ENCODE peak calls at places on chromosomes 11 and 22, in nine cellular contexts. O, Z, F, B, M, C, R, K and Q are unnamed samples.

GRCh38 chr11:94279996-94280395 is 24.4 kb upstream of the IZUMO1R start:
- DNase-seq in O (no peak), Z (no peak), F (no peak), B (no peak), M (no peak), C (no peak), R (no peak), K (no peak), Q (no peak)

GRCh38 chr22:50671641-50672040 is 982 bp upstream of the SHANK3 start:
- DNase-seq in O (no peak), Z (no peak), F (no peak), B (no peak), M (no peak), C (no peak), R (no peak), K (no peak), Q (no peak)

GRCh38 chr11:62931501-62932278 is 10.5 kb upstream of the CHRM1 start:
- DNase-seq in O (no peak), Z (no peak), F (no peak), B (peak), M (no peak), C (peak), R (no peak), K (no peak), Q (no peak)

GRCh38 chr11:65492637-65493366 is 6.0 kb upstream of the MALAT1 start:
- DNase-seq in O (peak), Z (peak), F (peak), B (no peak), M (no peak), C (peak), R (peak), K (peak), Q (no peak)

GRCh38 chr11:9302448-9302847 is 11.9 kb downstream of the TMEM41B start:
- DNase-seq in O (no peak), Z (peak), F (no peak), B (no peak), M (no peak), C (no peak), R (no peak), K (no peak), Q (no peak)

GRCh38 chr22:37909756-37910155 is 3.7 kb downstream of the MICALL1 start:
- DNase-seq in O (no peak), Z (no peak), F (no peak), B (no peak), M (no peak), C (peak), R (no peak), K (no peak), Q (no peak)

GRCh38 chr11:11211186-11211585 is 141.9 kb downstream of the CSNK2A3 start:
- DNase-seq in O (no peak), Z (no peak), F (no peak), B (no peak), M (peak), C (no peak), R (no peak), K (no peak), Q (no peak)

GRCh38 chr11:131370090-131370751 is at the start of gene NTM:
- DNase-seq in O (peak), Z (peak), F (peak), B (peak), M (peak), C (peak), R (peak), K (peak), Q (peak)

GRCh38 chr11:104581246-104581980 is 316.8 kb downstream of the CASP12 start:
- DNase-seq in O (no peak), Z (peak), F (no peak), B (no peak), M (no peak), C (no peak), R (peak), K (no peak), Q (no peak)

GRCh38 chr22:26322179-26322905 is 106.7 kb upstream of the ASPHD2 start:
- DNase-seq in O (no peak), Z (peak), F (no peak), B (peak), M (no peak), C (peak), R (no peak), K (no peak), Q (no peak)

GRCh38 chr11:120273432-120273831 is 33.5 kb downstream of the POU2F3 start:
- DNase-seq in O (no peak), Z (no peak), F (no peak), B (no peak), M (no peak), C (peak), R (no peak), K (no peak), Q (no peak)

GRCh38 chr22:48889887-48890692 is 937.6 kb downstream of the BRD1 start:
- DNase-seq in O (no peak), Z (no peak), F (no peak), B (no peak), M (no peak), C (no peak), R (no peak), K (no peak), Q (no peak)

GRCh38 chr22:20777420-20778177 is 3.7 kb downstream of the SERPIND1 start:
- DNase-seq in O (peak), Z (peak), F (no peak), B (peak), M (peak), C (peak), R (peak), K (peak), Q (peak)

GRCh38 chr22:29499852-29500251 is 19.8 kb downstream of the NEFH start:
- DNase-seq in O (no peak), Z (no peak), F (no peak), B (no peak), M (no peak), C (no peak), R (no peak), K (no peak), Q (no peak)

GRCh38 chr11:97703815-97704214 is 1314.0 kb downstream of the JRKL start:
- DNase-seq in O (no peak), Z (no peak), F (no peak), B (no peak), M (no peak), C (no peak), R (no peak), K (no peak), Q (no peak)

GRCh38 chr11:132576706-132577105 is 955.6 kb downstream of the OPCML start:
- DNase-seq in O (no peak), Z (peak), F (no peak), B (peak), M (no peak), C (peak), R (peak), K (no peak), Q (peak)

GRCh38 chr11:105673089-105673488 is 63.2 kb downstream of the GRIA4 start:
- DNase-seq in O (no peak), Z (peak), F (no peak), B (peak), M (peak), C (peak), R (peak), K (peak), Q (peak)

GRCh38 chr11:123519797-123520193 is 89.7 kb downstream of the GRAMD1B start:
- DNase-seq in O (no peak), Z (no peak), F (no peak), B (no peak), M (no peak), C (no peak), R (no peak), K (no peak), Q (no peak)

GRCh38 chr22:26170795-26171194 is 1.5 kb downstream of the SEZ6L start:
- DNase-seq in O (no peak), Z (no peak), F (no peak), B (no peak), M (no peak), C (no peak), R (no peak), K (peak), Q (no peak)

GRCh38 chr22:50085211-50085999 is at the start of gene MLC1:
- DNase-seq in O (no peak), Z (no peak), F (no peak), B (no peak), M (no peak), C (no peak), R (peak), K (no peak), Q (no peak)

GRCh38 chr22:24421428-24421931 is 5.9 kb upstream of the ADORA2A start:
- DNase-seq in O (no peak), Z (no peak), F (no peak), B (no peak), M (no peak), C (no peak), R (no peak), K (no peak), Q (no peak)

GRCh38 chr22:24424901-24425775 is 2.3 kb upstream of the ADORA2A start:
- DNase-seq in O (no peak), Z (no peak), F (no peak), B (no peak), M (no peak), C (no peak), R (no peak), K (no peak), Q (no peak)

GRCh38 chr22:24424001-24424900 is 3.1 kb upstream of the ADORA2A start:
- DNase-seq in O (no peak), Z (no peak), F (no peak), B (no peak), M (no peak), C (no peak), R (no peak), K (no peak), Q (no peak)

GRCh38 chr22:24422078-24422665 is 5.2 kb upstream of the ADORA2A start:
- DNase-seq in O (no peak), Z (no peak), F (no peak), B (no peak), M (no peak), C (no peak), R (no peak), K (no peak), Q (no peak)

DNA sequence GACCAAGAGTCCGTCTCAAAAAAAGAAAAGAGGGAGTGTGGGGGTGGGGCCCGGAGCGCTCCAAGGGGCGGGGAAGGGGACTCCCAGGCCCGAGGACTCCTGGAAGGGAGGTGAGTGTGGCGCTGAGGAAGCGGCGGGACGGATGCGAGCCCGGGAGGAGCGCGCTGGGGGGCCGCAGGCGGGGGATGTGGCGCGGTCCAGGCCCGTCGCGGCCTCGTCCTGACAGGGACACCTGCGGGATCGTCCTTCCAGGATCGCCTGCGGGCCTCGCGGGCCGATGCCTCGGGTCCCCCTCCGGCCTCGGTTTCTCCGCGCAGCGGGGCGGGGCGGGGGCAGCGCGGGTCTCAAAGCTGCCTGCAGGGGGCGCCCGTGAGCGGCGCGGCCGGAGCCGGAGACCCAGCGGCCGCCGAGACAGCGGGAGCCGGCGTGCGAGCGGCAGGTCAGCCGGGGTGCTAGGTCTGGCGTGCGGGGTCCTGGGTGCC is 3.8 kb upstream of the ADORA2A start:
- DNase-seq in O (no peak), Z (peak), F (no peak), B (no peak), M (no peak), C (no peak), R (no peak), K (peak), Q (no peak)
- H3K4me3 ChIP-seq in O (no peak), Z (peak), F (peak), B (peak), M (peak), C (peak), R (no peak), K (no peak), Q (no peak)

GRCh38 chr11:116683982-116684381 is 88.8 kb downstream of the BUD13 start:
- DNase-seq in O (no peak), Z (no peak), F (no peak), B (no peak), M (no peak), C (no peak), R (no peak), K (no peak), Q (no peak)

GRCh38 chr11:116678887-116679286 is 93.9 kb downstream of the BUD13 start:
- DNase-seq in O (no peak), Z (no peak), F (no peak), B (no peak), M (no peak), C (no peak), R (no peak), K (no peak), Q (no peak)

GRCh38 chr11:116680349-116681125 is 92.2 kb downstream of the BUD13 start:
- DNase-seq in O (no peak), Z (no peak), F (no peak), B (no peak), M (no peak), C (no peak), R (no peak), K (no peak), Q (no peak)
- TF ChIP-seq CTCF in O (no peak), Z (no peak), F (no peak), B (no peak), M (no peak), C (no peak), R (no peak), K (no peak), Q (no peak)

GRCh38 chr22:42565956-42566355 is 12.2 kb downstream of the SERHL2 start:
- DNase-seq in O (no peak), Z (no peak), F (no peak), B (no peak), M (no peak), C (no peak), R (no peak), K (no peak), Q (no peak)
- H3K4me3 ChIP-seq in O (no peak), Z (no peak), F (no peak), B (no peak), M (no peak), C (no peak), R (no peak), K (no peak), Q (no peak)

GRCh38 chr11:36455658-36456111 is 54.4 kb downstream of the TRAF6 start:
- DNase-seq in O (peak), Z (peak), F (peak), B (peak), M (no peak), C (peak), R (peak), K (peak), Q (peak)
- TF ChIP-seq CTCF in O (no peak), Z (peak), F (no peak), B (no peak), M (no peak), C (peak), R (no peak), K (no peak), Q (no peak)

GRCh38 chr11:126392638-126393023 is 37.1 kb downstream of the ST3GAL4 start:
- DNase-seq in O (no peak), Z (no peak), F (peak), B (peak), M (no peak), C (no peak), R (no peak), K (peak), Q (no peak)

GRCh38 chr11:126390418-126390817 is 34.9 kb downstream of the ST3GAL4 start:
- DNase-seq in O (no peak), Z (no peak), F (peak), B (no peak), M (no peak), C (no peak), R (no peak), K (no peak), Q (no peak)

GRCh38 chr11:126393143-126393542 is 37.7 kb downstream of the ST3GAL4 start:
- DNase-seq in O (no peak), Z (no peak), F (peak), B (no peak), M (no peak), C (no peak), R (no peak), K (no peak), Q (no peak)

GRCh38 chr11:126391970-126392637 is 36.6 kb downstream of the ST3GAL4 start:
- DNase-seq in O (no peak), Z (no peak), F (peak), B (no peak), M (no peak), C (no peak), R (no peak), K (peak), Q (no peak)

GRCh38 chr11:126391286-126391954 is 35.9 kb downstream of the ST3GAL4 start:
- DNase-seq in O (no peak), Z (no peak), F (peak), B (no peak), M (no peak), C (no peak), R (no peak), K (no peak), Q (no peak)
- H3K4me3 ChIP-seq in O (no peak), Z (no peak), F (no peak), B (no peak), M (no peak), C (no peak), R (no peak), K (no peak), Q (no peak)

DNA sequence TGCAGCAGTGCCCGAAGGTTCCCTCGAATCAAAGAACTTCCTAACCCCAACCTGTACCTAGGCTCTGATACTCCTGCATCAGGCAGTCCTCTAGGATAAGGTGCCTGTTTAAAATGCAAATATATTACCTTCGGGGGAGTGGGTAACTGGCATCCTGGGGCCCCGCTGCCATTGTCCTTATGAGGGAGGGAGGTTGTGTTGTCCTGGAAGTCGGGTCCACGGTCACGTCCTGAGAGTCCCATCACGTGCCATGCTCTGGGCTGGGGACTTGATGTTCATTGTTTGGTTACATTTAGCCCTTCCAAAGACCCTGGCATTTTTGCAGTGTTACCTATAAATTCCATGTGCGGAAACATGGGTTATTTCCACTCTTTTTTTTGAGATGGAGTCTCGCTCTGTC is 67.6 kb downstream of the PARVB start:
- DNase-seq in O (no peak), Z (no peak), F (no peak), B (no peak), M (no peak), C (no peak), R (no peak), K (no peak), Q (no peak)
- TF ChIP-seq CTCF in O (no peak), Z (no peak), F (no peak), B (no peak), M (no peak), C (no peak), R (no peak), K (no peak), Q (no peak)